ENCODE peak calls at places on chromosomes 3 and 15, in four cellular contexts. D is naive thymus-derived CD8-positive, alpha-beta T cell; Q is NCI-H510A treated with DMSO at 0.1 percent for 48 hours; E is GM13976. S is an unnamed sample.

GRCh38 chr3:29409409-29409808 is 128.5 kb downstream of the RBMS3 start:
- DNase-seq in E (no peak), Q (no peak), D (no peak), S (no peak)

GRCh38 chr3:127831723-127832172 is 9.4 kb upstream of the MGLL start:
- DNase-seq in D (no peak), Q (no peak), E (no peak), S (no peak)

GRCh38 chr3:35908366-35909232 is 269.3 kb downstream of the ARPP21 start:
- DNase-seq in Q (peak; percentile 49), D (peak; percentile 8), E (peak; percentile 7), S (peak; percentile 1)

GRCh38 chr3:155031191-155031590 is 48.9 kb upstream of the MME start:
- DNase-seq in D (no peak), E (no peak), Q (no peak), S (no peak)

GRCh38 chr3:169744332-169745054 is 20.4 kb downstream of the TERC start:
- DNase-seq in D (no peak), Q (peak; percentile 20), E (no peak), S (no peak)

GRCh38 chr3:148146947-148147346 is 550.8 kb upstream of the AGTR1 start:
- DNase-seq in E (no peak), Q (no peak), D (no peak), S (no peak)

GRCh38 chr15:68578960-68579935 is at the start of gene CORO2B:
- DNase-seq in D (no peak), E (no peak), Q (peak; percentile 31), S (no peak)

GRCh38 chr3:54033761-54034160 is 88.6 kb upstream of the CACNA2D3 start:
- DNase-seq in Q (no peak), D (no peak), E (no peak), S (no peak)

GRCh38 chr3:126476166-126476975 is 680 bp upstream of the ZXDC start:
- DNase-seq in Q (peak; percentile 40), E (no peak), D (no peak), S (peak; percentile 63)

GRCh38 chr3:111734652-111735051 is 124.4 kb upstream of the PHLDB2 start:
- DNase-seq in D (no peak), Q (no peak), E (no peak), S (no peak)

GRCh38 chr3:126926684-126927404 is 56.1 kb upstream of the PLXNA1 start:
- DNase-seq in D (no peak), E (no peak), Q (no peak), S (no peak)

GRCh38 chr15:62306851-62307504 is 141.9 kb upstream of the C2CD4B start:
- DNase-seq in Q (peak; percentile 75), E (peak; percentile 57), D (no peak), S (no peak)

GRCh38 chr3:133941390-133941789 is 45.7 kb upstream of the RAB6B start:
- DNase-seq in E (no peak), D (no peak), Q (no peak), S (no peak)

GRCh38 chr3:26920579-26920978 is 298.0 kb downstream of the LRRC3B start:
- DNase-seq in D (no peak), E (no peak), Q (peak; percentile 56), S (no peak)

GRCh38 chr3:122794483-122794778 is 438 bp upstream of the SLC49A4 start:
- DNase-seq in E (no peak), Q (no peak), D (no peak), S (no peak)

GRCh38 chr3:130621824-130622223 is 104.8 kb downstream of the COL6A6 start:
- DNase-seq in Q (no peak), E (no peak), D (no peak), S (no peak)

GRCh38 chr3:170907519-170908234 is 760 bp downstream of the EIF5A2 start:
- DNase-seq in D (no peak), E (no peak), Q (no peak), S (no peak)

GRCh38 chr3:196793224-196793623 is 53.6 kb downstream of the PAK2 start:
- DNase-seq in D (no peak), Q (no peak), E (no peak), S (no peak)

GRCh38 chr3:148790370-148790769 is 37.2 kb upstream of the CPB1 start:
- DNase-seq in Q (no peak), E (no peak), D (no peak), S (no peak)

GRCh38 chr3:107412376-107412775 is 35.1 kb downstream of the CCDC54 start:
- DNase-seq in Q (no peak), D (no peak), E (no peak), S (no peak)

GRCh38 chr3:66355394-66355793 is 134.6 kb downstream of the SLC25A26 start:
- DNase-seq in Q (no peak), E (peak; percentile 39), D (no peak), S (no peak)

GRCh38 chr15:75647370-75648155 is at the start of gene SNX33:
- DNase-seq in Q (peak; percentile 57), E (peak; percentile 84), D (peak; percentile 12), S (peak; percentile 72)

GRCh38 chr3:94061297-94061696 is 1.4 kb downstream of the DHFR2 start:
- DNase-seq in Q (no peak), D (no peak), E (no peak), S (no peak)

GRCh38 chr3:128367726-128368125 is 99.0 kb downstream of the DNAJB8 start:
- DNase-seq in E (no peak), Q (no peak), D (no peak), S (no peak)

GRCh38 chr3:70716832-70717231 is 404.4 kb upstream of the MDFIC2 start:
- DNase-seq in D (no peak), E (no peak), Q (no peak), S (no peak)

GRCh38 chr15:40151991-40152390 is 8.9 kb upstream of the BUB1B start:
- DNase-seq in D (no peak), Q (no peak), E (no peak), S (no peak)

GRCh38 chr3:85652322-85652721 is 693.5 kb downstream of the CADM2 start:
- DNase-seq in D (no peak), Q (no peak), E (no peak), S (no peak)

GRCh38 chr15:36161781-36162212 is 417.6 kb upstream of the CDIN1 start:
- DNase-seq in D (no peak), E (no peak), Q (no peak), S (no peak)

GRCh38 chr3:33644598-33644997 is 73.5 kb downstream of the CLASP2 start:
- DNase-seq in E (no peak), D (no peak), Q (no peak), S (no peak)

GRCh38 chr15:70200511-70200991 is 102.8 kb upstream of the TLE3 start:
- DNase-seq in Q (no peak), D (no peak), E (no peak), S (no peak)

GRCh38 chr3:62607287-62608029 is 234.1 kb upstream of the FEZF2 start:
- DNase-seq in Q (peak; percentile 10), E (no peak), D (no peak), S (no peak)

GRCh38 chr3:64207289-64208086 is 17.8 kb downstream of the PRICKLE2 start:
- DNase-seq in E (no peak), D (no peak), Q (no peak), S (no peak)

GRCh38 chr3:55244247-55244646 is 242.9 kb downstream of the WNT5A start:
- DNase-seq in D (no peak), E (no peak), Q (peak; percentile 87), S (no peak)

GRCh38 chr15:57861805-57862586 is 155.5 kb downstream of the POLR2M start:
- DNase-seq in E (no peak), D (no peak), Q (no peak), S (no peak)

GRCh38 chr3:150761831-150762661 is 923 bp downstream of the SIAH2 start:
- DNase-seq in Q (peak; percentile 37), D (peak; percentile 8), E (no peak), S (peak; percentile 28)

S was measured in CD8-positive, alpha-beta memory T cell.